ENCODE peak calls at places on chromosomes 1 and 21, in four cellular contexts. R is stomach, F is uterus, X is IMR-90. V is an unnamed sample. For H3K9me3, the result is how much of the 10 kb centered on the place peaks cover.

GRCh38 chr21:25039461-25040380 is 567.6 kb downstream of the MRPL39 start:
- DNase-seq in F (no peak), X (peak), R (no peak), V (no peak)

GRCh38 chr1:167756760-167757405 is 35.1 kb downstream of the MPZL1 start:
- DNase-seq in F (no peak), X (peak), R (no peak), V (peak)

GRCh38 chr1:25715888-25716287 is 84.1 kb upstream of the SELENON start:
- DNase-seq in R (no peak), X (no peak), F (no peak), V (no peak)

GRCh38 chr1:94927405-94928175 is 680 bp upstream of the CNN3 start:
- DNase-seq in R (no peak), X (peak), F (no peak), V (peak)

GRCh38 chr1:210244746-210245367 is 12.3 kb downstream of the SERTAD4 start:
- DNase-seq in X (no peak), F (no peak), R (no peak), V (no peak)

GRCh38 chr1:214967865-214968575 is 114.5 kb upstream of the KCNK2 start:
- DNase-seq in F (no peak), R (no peak), X (peak), V (no peak)

GRCh38 chr1:45892068-45892785 is 88.8 kb downstream of the MAST2 start:
- DNase-seq in X (peak), R (no peak), F (no peak), V (no peak)

GRCh38 chr1:229970714-229971113 is 96.3 kb upstream of the GALNT2 start:
- DNase-seq in X (no peak), R (no peak), F (no peak), V (no peak)

GRCh38 chr1:180502361-180503273 is at the start of gene ACBD6:
- DNase-seq in R (peak), X (peak), F (peak), V (peak)

GRCh38 chr1:117967472-117967871 is 37.9 kb downstream of the WDR3 start:
- DNase-seq in X (peak), R (no peak), F (no peak), V (no peak)

GRCh38 chr1:35222322-35223108 is 29.6 kb upstream of the SFPQ start:
- DNase-seq in F (peak), X (peak), R (no peak), V (no peak)

GRCh38 chr1:46003315-46003714 is 129.1 kb downstream of the PIK3R3 start:
- DNase-seq in F (no peak), R (no peak), X (no peak), V (no peak)

GRCh38 chr1:219039018-219039740 is 134.5 kb upstream of the LYPLAL1 start:
- DNase-seq in R (no peak), X (no peak), F (no peak), V (no peak)

GRCh38 chr1:6651889-6652288 is 27.2 kb downstream of the THAP3 start:
- DNase-seq in R (no peak), F (no peak), X (no peak), V (no peak)
- H3K9me3 ChIP-seq in R (under half), F (under half), X (under half), V (under half)

GRCh38 chr1:156924478-156925153 is 4.2 kb downstream of the LRRC71 start:
- DNase-seq in R (no peak), X (no peak), F (no peak), V (no peak)

GRCh38 chr1:156922986-156923564 is 2.6 kb downstream of the LRRC71 start:
- DNase-seq in F (no peak), X (no peak), R (peak), V (no peak)

GRCh38 chr1:156921053-156921529 is 659 bp downstream of the LRRC71 start:
- DNase-seq in F (no peak), X (no peak), R (no peak), V (no peak)

GRCh38 chr1:156923565-156924477 is 3.4 kb downstream of the LRRC71 start:
- DNase-seq in R (no peak), F (no peak), X (no peak), V (no peak)

DNA sequence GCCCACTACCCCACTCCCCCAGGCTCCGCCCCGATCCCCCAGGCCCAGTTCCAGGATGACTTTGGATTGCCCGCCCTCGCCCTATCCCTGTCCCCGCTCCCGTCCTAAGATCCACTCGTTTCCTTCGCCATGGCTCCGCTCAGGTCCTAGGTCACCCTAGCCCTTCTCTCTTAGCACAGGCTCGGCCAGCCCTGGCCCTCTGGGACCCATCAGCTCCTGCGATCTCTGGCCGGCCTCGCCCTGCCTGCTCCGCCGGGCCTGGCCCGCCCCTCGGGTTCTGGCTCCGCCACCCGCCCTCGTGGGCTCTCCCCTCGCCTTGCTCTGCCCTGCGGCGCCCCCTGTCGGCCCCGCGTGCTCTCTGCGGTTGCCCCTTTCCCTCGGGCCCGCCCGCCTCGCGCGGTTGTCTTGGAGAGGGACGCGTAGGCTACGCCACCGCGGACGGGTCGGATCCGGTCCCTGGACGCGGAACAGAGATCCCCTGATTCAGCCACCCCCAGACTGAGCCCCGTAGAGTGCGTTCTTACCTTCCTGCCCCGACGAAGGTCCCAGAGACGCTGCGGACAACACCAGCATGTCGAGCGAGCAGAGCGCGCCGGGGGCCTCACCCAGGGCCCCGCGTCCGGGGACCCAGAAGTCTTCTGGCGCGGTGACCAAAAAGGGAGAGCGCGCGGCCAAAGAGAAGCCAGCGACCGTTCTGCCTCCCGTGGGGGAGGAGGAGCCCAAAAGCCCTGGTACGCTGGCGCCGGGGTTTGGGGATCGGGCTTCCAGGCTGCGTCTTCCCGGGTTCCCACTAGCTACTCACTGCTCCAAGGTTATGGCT is at the start of gene LRRC71:
- DNase-seq in X (peak), F (peak), R (peak), V (peak)
- TF ChIP-seq POLR2A in X (no peak), F (no peak), R (no peak), V (no peak)

DNA sequence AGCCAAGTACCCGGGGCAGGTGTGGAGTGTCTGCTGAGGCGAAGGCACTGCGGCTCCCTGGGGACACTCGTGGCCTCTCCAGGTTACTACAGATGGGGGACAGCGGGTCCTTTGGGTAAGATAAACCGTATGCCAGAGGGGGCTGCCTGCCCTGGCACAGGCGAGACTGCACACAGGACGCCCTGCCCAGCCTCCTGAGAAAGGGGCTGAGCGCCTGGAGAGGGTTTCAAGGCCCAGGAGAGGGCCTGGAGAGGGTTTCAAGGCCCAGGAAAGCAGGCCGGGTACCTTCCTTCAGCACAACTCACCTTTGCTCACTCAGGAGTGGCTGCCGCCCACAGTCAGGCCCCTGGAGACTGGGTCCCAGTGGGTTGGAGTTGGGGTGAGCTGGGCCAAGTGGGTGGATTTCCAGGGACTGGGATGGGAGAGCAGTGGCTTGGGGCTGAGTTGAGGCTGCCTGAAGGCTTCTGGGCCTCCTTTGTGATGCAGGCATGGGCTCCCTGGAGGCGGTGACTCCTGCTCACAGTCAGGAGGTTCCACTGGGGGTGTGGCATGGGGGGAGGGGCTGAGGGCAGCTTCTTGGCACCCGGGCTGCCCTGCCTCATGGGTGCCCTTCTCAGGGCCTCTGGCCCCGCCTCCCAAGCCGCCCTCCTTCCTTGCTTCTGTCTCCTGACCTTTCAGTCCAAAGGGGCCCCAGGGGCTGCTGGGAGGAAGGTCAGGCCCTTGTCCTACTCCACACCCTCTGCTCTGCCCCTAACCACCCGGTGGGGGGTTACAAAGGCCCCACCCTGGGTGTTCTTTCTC is at the start of gene MMEL1:
- DNase-seq in X (no peak), F (no peak), R (no peak), V (peak)
- H3K9me3 ChIP-seq in X (under half), F (under half), R (under half), V (under half)

GRCh38 chr1:61076728-61077675 is 5.4 kb upstream of the NFIA start:
- DNase-seq in F (peak), R (peak), X (peak), V (peak)
- TF ChIP-seq POLR2A in F (peak), R (no peak), X (no peak), V (peak)

DNA sequence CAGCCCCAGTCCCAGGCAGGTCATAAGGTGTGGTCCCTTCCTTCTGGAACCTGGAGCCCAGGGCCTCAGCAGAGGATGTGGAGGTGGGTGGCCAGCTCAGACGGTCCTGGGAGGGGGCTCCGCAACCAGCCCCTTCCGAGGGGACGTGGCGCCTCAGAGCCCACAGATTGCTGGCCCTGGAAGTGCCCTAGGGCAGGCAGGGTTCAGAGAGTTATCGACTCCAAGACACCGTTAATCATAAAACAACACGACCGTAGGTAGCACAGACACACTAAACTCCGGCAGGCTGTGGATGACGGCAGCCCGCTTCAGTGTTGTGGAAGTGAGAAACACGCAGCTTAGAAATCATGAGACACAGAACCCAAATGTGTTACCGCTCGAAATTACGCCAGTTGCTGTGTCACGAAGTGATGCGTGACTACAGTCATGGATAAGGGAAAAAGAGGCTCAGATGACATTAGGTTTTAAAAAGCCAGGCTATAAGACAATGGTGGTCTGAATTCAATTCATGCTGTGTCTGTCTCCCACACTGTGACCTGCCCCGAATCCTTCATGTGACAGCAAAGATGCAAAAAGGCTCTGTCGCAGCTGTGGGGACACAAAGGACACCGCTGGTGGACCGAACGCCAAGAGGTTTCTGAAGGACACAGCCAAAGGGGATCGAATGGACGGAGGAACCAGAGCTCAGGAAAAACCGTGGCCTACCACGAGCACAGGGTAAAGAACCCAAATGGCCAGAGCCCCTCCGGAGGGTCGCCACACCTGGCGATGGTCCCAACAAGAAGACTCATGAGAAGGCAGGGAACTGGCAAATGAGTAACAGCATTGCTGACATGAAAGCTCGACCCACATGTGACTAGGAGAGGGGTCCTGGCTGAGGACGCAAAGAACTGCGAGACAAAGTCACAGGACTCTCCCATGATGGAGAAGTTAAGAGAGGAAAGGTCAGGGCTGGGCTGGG is 1.7 kb upstream of the SUMO3 start:
- DNase-seq in R (no peak), F (no peak), X (no peak), V (no peak)
- H3K9me3 ChIP-seq in R (under half), F (under half), X (under half), V (under half)